ENCODE peak calls at places on chromosomes 16 and 17, in four cellular contexts. S, O, X and I are unnamed samples.

GRCh38 chr17:4156750-4157381 is 13.9 kb downstream of the CYB5D2 start:
- DNase-seq in S (no peak), O (no peak), X (peak), I (no peak)

GRCh38 chr17:38701504-38702165 is 3.4 kb upstream of the MLLT6 start:
- DNase-seq in S (no peak), O (peak), X (peak), I (no peak)

GRCh38 chr17:36703860-36704266 is 102.5 kb downstream of the MRM1 start:
- DNase-seq in S (no peak), O (peak), X (peak), I (no peak)

GRCh38 chr16:50363656-50364055 is 5.1 kb downstream of the BRD7 start:
- DNase-seq in S (no peak), O (no peak), X (no peak), I (no peak)

GRCh38 chr16:49411121-49411970 is 37.7 kb downstream of the C16orf78 start:
- DNase-seq in S (no peak), O (no peak), X (no peak), I (no peak)

GRCh38 chr16:80776856-80777255 is 27.5 kb downstream of the CDYL2 start:
- DNase-seq in S (no peak), O (no peak), X (no peak), I (no peak)

GRCh38 chr17:7851438-7852261 is 3.2 kb upstream of the TMEM88 start:
- DNase-seq in S (peak), O (peak), X (peak), I (peak)

GRCh38 chr17:45240905-45241314 is 19.2 kb downstream of the FMNL1 start:
- DNase-seq in S (no peak), O (no peak), X (no peak), I (no peak)

GRCh38 chr17:7587420-7587786 is 2.5 kb downstream of the SOX15 start:
- DNase-seq in S (no peak), O (no peak), X (no peak), I (no peak)

GRCh38 chr16:55062446-55062845 is 131.8 kb downstream of the IRX5 start:
- DNase-seq in S (no peak), O (no peak), X (no peak), I (no peak)

GRCh38 chr17:19000531-19001011 is 4.0 kb downstream of the FAM83G start:
- DNase-seq in S (no peak), O (no peak), X (no peak), I (no peak)

GRCh38 chr16:54007504-54007903 is 279.1 kb downstream of the IRX3 start:
- DNase-seq in S (no peak), O (no peak), X (no peak), I (no peak)

GRCh38 chr16:89761304-89761922 is 40.1 kb downstream of the ZNF276 start:
- DNase-seq in S (no peak), O (peak), X (no peak), I (no peak)

GRCh38 chr17:52524238-52524637 is 365.7 kb upstream of the CA10 start:
- DNase-seq in S (no peak), O (no peak), X (no peak), I (no peak)

GRCh38 chr17:47250855-47251254 is 2.8 kb upstream of the ITGB3 start:
- DNase-seq in S (no peak), O (no peak), X (no peak), I (no peak)

GRCh38 chr17:63405741-63406261 is 40.3 kb downstream of the CYB561 start:
- DNase-seq in S (no peak), O (peak), X (peak), I (no peak)

GRCh38 chr17:12665263-12666210 is at the start of gene MYOCD:
- DNase-seq in S (peak), O (no peak), X (no peak), I (peak)

GRCh38 chr17:8060274-8060673 is 21.4 kb downstream of the ALOX15B start:
- DNase-seq in S (no peak), O (peak), X (peak), I (no peak)

GRCh38 chr17:9356488-9356911 is 219.1 kb downstream of the STX8 start:
- DNase-seq in S (peak), O (no peak), X (peak), I (no peak)

GRCh38 chr17:38574712-38575111 is 31.0 kb downstream of the SRCIN1 start:
- DNase-seq in S (no peak), O (no peak), X (no peak), I (no peak)

DNA sequence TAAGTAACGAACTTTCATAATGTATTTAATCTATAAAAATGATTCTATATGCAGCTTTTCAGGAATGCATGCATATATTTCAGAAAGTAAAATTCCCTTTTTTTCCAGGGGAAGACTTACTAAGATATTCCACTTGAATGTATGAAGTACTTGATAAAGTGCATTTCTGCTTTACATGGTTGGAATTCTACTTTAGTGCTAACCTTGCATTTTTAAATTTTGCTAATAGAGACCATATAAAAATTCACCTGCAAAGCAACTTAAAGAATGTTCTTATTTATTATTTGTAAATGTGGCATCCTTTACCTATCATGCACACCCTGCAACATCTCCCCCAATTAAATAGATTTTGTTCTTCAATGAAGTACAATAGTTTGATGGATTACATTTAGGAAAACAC is 392.8 kb downstream of the KCNJ2 start:
- DNase-seq in S (no peak), O (no peak), X (no peak), I (no peak)
- TF ChIP-seq CTCF in S (no peak), O (no peak), X (no peak), I (no peak)

GRCh38 chr16:29011112-29011511 is 26.3 kb downstream of the LAT start:
- DNase-seq in S (no peak), O (no peak), X (no peak), I (no peak)
- TF ChIP-seq CTCF in S (no peak), O (no peak), X (no peak), I (no peak)

GRCh38 chr16:8903004-8903403 is 20.9 kb downstream of the LITAFD start:
- DNase-seq in S (no peak), O (no peak), X (no peak), I (no peak)

GRCh38 chr16:8898660-8899318 is 16.6 kb downstream of the LITAFD start:
- DNase-seq in S (no peak), O (no peak), X (no peak), I (no peak)

GRCh38 chr16:8901318-8901861 is 19.2 kb downstream of the LITAFD start:
- DNase-seq in S (no peak), O (no peak), X (no peak), I (no peak)

GRCh38 chr16:8900343-8900742 is 18.2 kb downstream of the LITAFD start:
- DNase-seq in S (no peak), O (no peak), X (no peak), I (no peak)

GRCh38 chr16:8899709-8900317 is 17.7 kb downstream of the LITAFD start:
- DNase-seq in S (no peak), O (no peak), X (no peak), I (no peak)
- TF ChIP-seq CTCF in S (no peak), O (no peak), X (peak), I (no peak)

GRCh38 chr17:82001657-82002056 is 21.0 kb downstream of the CENPX start:
- DNase-seq in S (no peak), O (no peak), X (no peak), I (no peak)

GRCh38 chr17:82004485-82005455 is 17.9 kb downstream of the CENPX start:
- DNase-seq in S (no peak), O (no peak), X (no peak), I (no peak)

GRCh38 chr17:82000803-82001649 is 21.7 kb downstream of the CENPX start:
- DNase-seq in S (no peak), O (no peak), X (peak), I (no peak)

GRCh38 chr17:82005701-82006348 is 16.9 kb downstream of the CENPX start:
- DNase-seq in S (no peak), O (no peak), X (no peak), I (no peak)

DNA sequence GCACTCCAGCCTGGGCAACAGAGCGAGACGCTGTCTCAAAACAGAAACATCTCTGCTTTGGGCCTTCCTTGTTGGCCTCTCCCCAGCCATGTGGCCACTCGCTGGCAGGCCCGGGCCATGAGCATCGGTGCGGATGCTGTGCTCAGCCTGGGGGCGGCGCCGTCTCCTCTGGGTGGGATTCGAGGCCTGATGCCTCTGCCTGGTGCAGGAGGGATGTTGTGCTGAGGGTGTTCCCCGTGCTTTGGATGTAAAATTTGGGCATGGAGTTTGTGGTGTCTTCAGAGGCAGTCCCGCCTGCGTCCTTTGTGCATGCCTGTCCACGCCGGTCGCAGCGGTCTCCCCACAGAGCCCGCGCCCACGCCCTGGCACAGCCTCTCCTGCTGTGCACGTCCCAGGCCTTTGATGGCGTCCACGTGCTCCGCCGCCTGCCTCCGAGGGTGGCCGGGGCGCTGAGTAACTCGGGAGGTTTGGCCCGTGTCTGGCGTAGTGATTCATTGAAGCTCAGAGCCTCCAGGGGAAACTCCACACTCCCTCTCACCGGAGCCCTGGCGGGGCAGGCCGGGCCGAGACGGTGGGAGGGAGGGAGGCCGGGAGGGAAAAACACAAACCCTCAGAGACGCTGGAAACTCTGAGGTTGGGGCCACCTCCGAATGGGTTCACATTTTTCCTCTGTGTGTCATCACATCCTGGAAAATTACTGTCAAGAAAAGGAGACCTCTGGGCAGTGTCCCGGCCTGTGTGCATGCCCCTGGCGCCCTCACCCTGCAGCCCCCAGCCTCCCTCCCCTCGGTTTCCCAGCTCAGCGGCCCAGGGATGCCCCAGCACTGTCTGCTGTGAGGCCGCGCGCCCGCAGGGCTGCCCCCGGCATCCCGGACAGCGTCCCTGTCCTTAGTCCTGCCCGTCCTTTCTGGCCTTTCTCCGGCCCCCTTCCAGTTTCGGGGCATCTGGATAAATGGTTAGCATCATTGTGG is 19.0 kb downstream of the CENPX start:
- DNase-seq in S (peak), O (no peak), X (no peak), I (peak)
- TF ChIP-seq CTCF in S (no peak), O (no peak), X (no peak), I (no peak)

DNA sequence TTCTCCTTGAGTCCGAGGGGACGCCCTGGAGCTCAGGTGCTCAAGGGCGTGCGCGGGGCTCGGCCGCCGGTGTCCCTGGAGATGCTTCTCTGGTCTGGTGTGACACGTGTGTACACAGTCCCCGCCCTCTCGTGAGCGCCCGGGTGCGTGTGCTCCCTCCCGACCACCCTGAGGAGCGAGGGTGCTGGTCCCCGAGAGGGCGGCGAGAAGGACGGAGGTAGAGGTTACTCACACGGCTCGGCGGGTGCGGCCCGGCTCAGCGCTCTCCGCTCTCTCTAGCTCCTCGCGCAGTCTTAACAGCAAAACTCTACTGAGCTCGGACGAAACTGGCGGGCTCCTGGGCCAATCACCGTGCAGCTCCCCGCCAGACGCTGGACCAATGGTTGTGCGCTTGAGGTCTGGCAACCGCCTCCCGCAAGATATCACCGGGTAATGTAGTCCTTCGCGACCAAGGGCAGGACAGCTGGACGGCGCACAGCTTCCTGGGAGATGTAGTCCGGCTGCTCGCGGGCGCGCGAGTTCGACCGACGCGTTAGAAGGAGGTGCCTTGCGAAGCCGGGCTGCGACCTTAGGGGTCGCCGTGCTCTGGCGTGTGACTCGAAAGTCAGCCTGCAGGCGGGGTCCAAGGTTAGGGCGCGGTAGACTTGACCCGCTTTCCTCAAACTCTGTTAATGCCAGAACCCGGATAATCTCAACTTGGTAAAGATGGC is at the start of gene SLC25A19:
- DNase-seq in S (peak), O (peak), X (peak), I (peak)
- TF ChIP-seq CTCF in S (no peak), O (no peak), X (peak), I (no peak)

GRCh38 chr16:74726736-74727135 is 26.1 kb upstream of the MLKL start:
- DNase-seq in S (no peak), O (no peak), X (peak), I (no peak)
- TF ChIP-seq CTCF in S (no peak), O (no peak), X (peak), I (peak)

DNA sequence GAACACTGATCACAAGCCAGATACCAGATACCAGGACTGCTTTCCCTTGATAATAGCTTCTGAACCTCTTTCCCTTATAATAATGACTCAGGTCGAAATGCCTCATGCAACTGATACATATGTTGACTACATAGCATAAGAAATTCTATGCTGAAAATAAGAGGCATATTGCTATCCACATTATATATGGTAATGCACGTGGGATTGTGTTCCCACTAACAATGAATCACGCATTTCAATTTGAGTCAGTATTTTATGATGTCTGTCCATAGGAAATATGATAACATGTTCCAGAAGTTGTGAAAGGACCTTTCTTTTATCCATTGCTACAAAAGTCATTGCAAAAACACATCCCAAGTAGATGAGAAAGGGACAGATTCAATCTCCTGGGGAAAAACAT is 158.2 kb upstream of the HS3ST3A1 start:
- DNase-seq in S (no peak), O (no peak), X (no peak), I (no peak)
- TF ChIP-seq CTCF in S (no peak), O (no peak), X (no peak), I (no peak)

DNA sequence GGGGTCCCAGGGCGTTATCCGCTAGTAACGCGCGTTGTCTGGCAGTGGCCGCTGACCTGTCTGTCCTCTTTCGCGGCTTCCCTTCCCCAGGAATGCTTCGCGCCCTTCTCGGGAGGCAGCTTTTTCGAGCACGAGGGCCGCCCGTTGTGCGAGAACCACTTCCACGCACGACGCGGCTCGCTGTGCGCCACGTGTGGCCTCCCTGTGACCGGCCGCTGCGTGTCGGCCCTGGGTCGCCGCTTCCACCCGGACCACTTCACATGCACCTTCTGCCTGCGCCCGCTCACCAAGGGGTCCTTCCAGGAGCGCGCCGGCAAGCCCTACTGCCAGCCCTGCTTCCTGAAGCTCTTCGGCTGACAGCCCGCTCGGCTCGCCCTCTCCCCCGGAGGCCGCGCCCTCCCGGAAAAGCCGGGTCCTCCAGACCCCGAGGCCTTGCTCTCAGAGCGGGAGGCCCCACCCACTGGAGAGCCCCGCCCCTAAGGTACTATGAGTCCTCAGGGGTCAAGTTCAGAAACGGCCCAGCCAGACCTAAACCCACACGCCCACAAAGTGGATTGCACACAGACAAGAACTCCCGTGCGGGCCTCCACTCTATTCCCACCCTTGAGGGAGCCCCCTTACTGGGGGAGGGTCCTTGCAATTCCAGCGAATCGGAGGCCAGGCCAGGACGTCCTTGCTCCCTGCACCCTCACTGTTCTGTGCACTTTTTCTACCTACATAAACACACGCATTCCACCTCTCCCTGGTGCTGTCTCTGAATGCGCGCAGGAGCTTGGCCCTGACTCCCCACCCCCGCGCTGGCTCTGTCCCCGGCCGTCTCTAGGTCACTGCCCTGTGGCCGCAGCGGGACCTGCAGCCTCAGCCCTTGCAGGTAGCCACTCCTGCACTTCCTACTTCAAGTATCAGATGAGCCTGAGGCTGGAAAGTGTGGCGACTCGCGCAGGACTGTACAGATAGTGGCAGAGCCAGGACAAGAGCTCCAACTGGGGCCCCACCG is 5.4 kb upstream of the SLC5A2 start:
- DNase-seq in S (no peak), O (peak), X (no peak), I (no peak)
- TF ChIP-seq CTCF in S (no peak), O (no peak), X (no peak), I (no peak)

GRCh38 chr17:1170739-1171138 is 9.0 kb downstream of the ABR start:
- DNase-seq in S (no peak), O (no peak), X (no peak), I (no peak)
- TF ChIP-seq CTCF in S (no peak), O (peak), X (peak), I (peak)